ENCODE peak calls at places on chromosomes 13 and 19, in six cellular contexts. J is mesenchymal stem cell, O is neural progenitor cell, I is colonic mucosa, R is HepG2, P is HCT116. Z is an unnamed sample.

GRCh38 chr13:61684976-61685682 is 269.5 kb upstream of the PCDH20 start:
- DNase-seq in P (no peak), I (no peak), O (no peak), R (no peak), J (no peak), Z (no peak)

GRCh38 chr13:77143325-77143907 is 116.5 kb upstream of the FBXL3 start:
- DNase-seq in R (peak; percentile 58), I (no peak), J (peak; percentile 7), P (no peak), O (no peak), Z (peak; percentile 25)

GRCh38 chr13:59144700-59145099 is 1019.0 kb downstream of the DIAPH3 start:
- DNase-seq in J (no peak), O (no peak), I (no peak), R (no peak), P (no peak), Z (no peak)

GRCh38 chr19:56670961-56671612 is 470 bp downstream of the ZNF835 start:
- DNase-seq in P (no peak), J (no peak), O (no peak), R (no peak), I (no peak), Z (no peak)

GRCh38 chr19:12126707-12127106 is 13.4 kb downstream of the ZNF20 start:
- DNase-seq in I (peak; percentile 26), R (peak; percentile 24), J (no peak), P (no peak), O (peak; percentile 5), Z (peak; percentile 62)

GRCh38 chr13:23427342-23428182 is 5.9 kb downstream of the SACS start:
- DNase-seq in I (no peak), R (peak; percentile 5), O (no peak), P (no peak), J (peak; percentile 64), Z (peak; percentile 91)

GRCh38 chr19:38204096-38204495 is 19.9 kb downstream of the DPF1 start:
- DNase-seq in J (no peak), P (no peak), I (no peak), R (no peak), O (no peak), Z (no peak)

GRCh38 chr13:85659493-85659892 is 139.7 kb downstream of the SLITRK6 start:
- DNase-seq in I (no peak), R (no peak), P (no peak), O (no peak), J (no peak), Z (no peak)

GRCh38 chr13:97338571-97338970 is 95.4 kb upstream of the RAP2A start:
- DNase-seq in R (no peak), O (no peak), I (no peak), J (no peak), P (no peak), Z (no peak)

GRCh38 chr13:34034411-34034810 is 216.5 kb downstream of the RFC3 start:
- DNase-seq in R (no peak), I (no peak), O (no peak), J (no peak), P (no peak), Z (peak; percentile 40)

GRCh38 chr19:46195104-46195503 is 34.4 kb upstream of the IGFL1 start:
- DNase-seq in P (no peak), J (no peak), O (no peak), R (no peak), I (no peak), Z (no peak)

GRCh38 chr13:59681630-59682311 is 482.0 kb downstream of the DIAPH3 start:
- DNase-seq in O (no peak), R (no peak), J (no peak), P (no peak), I (no peak), Z (peak; percentile 8)

GRCh38 chr19:19956431-19957075 is 55.8 kb downstream of the ZNF93 start:
- DNase-seq in P (no peak), J (no peak), R (no peak), O (peak; percentile 87), I (no peak), Z (no peak)

GRCh38 chr13:40639226-40639681 is 27.2 kb downstream of the FOXO1 start:
- DNase-seq in I (no peak), J (peak; percentile 44), O (no peak), R (peak; percentile 14), P (no peak), Z (peak; percentile 53)

GRCh38 chr19:16951529-16951928 is 62.7 kb downstream of the F2RL3 start:
- DNase-seq in R (no peak), I (no peak), J (no peak), P (no peak), O (no peak), Z (no peak)

GRCh38 chr13:20378721-20379120 is 146.6 kb upstream of the GJB6 start:
- DNase-seq in P (no peak), O (no peak), I (no peak), J (no peak), R (no peak), Z (no peak)

GRCh38 chr13:58884810-58885209 is 1253.3 kb downstream of the PCDH17 start:
- DNase-seq in P (no peak), I (no peak), J (peak; percentile 3), O (peak; percentile 50), R (no peak), Z (no peak)

GRCh38 chr19:1465191-1466016 is 13.6 kb downstream of the C19orf25 start:
- DNase-seq in I (peak; percentile 63), O (peak; percentile 59), J (peak; percentile 63), R (no peak), P (no peak), Z (no peak)

DNA sequence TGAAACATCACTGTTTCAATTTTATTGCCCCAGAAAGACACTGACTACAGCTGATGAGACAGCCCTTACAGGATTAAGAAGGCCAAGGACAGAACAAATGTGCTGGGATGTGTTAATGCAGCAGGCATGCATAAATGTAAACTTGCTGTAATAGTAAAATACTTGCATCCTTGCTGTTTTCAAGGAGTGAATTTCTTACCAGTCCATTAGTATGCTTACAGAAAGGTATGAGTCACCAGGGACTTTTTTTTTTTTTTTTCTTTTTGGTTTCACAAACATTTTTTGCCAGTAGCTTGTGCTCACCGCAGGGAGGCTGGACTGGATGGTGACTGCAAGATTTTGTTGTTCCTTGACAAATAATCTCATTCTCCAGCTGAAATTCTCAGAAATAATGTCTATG is 55.1 kb downstream of the GPR180 start:
- DNase-seq in I (no peak), P (no peak), O (no peak), R (no peak), J (peak; percentile 98), Z (peak; percentile 93)
- H3K9ac ChIP-seq in I (no peak overlapping the region), P (no peak overlapping the region), O (no peak overlapping the region), R (no peak overlapping the region), J (no peak overlapping the region), Z (peak overlapping the region; percentile 38)

GRCh38 chr19:6275170-6275744 is 4.5 kb downstream of the MLLT1 start:
- DNase-seq in I (no peak), P (no peak), J (no peak), O (no peak), R (no peak), Z (no peak)

GRCh38 chr19:6273701-6274601 is 5.8 kb downstream of the MLLT1 start:
- DNase-seq in P (no peak), I (peak; percentile 60), J (peak; percentile 97), R (peak; percentile 89), O (no peak), Z (peak; percentile 99)

GRCh38 chr19:6274756-6275155 is 5.0 kb downstream of the MLLT1 start:
- DNase-seq in I (no peak), P (no peak), J (no peak), O (no peak), R (no peak), Z (peak; percentile 38)

GRCh38 chr19:6278051-6278450 is 1.7 kb downstream of the MLLT1 start:
- DNase-seq in R (no peak), I (no peak), J (no peak), P (no peak), O (no peak), Z (no peak)

DNA sequence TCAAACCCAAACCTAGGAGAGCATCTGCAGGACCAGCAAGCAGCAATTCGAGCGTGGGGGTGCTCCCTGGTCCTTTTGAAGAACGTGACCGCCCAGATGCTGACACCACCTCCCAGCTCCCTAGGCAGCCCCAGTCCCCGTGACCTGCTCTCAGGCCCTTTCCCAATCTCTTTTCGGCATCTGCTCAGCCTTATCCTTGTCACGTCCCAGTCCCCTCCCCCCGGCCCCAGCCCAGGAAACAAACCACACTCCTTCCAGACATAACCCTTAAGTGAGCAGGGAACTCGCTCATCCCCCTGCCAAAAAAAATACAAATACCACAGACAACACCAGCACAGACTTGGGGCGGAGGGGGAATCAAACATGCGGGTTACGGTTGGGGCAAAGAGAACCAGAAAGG is 3.3 kb downstream of the MLLT1 start:
- DNase-seq in J (peak; percentile 89), I (peak; percentile 53), P (no peak), R (no peak), O (no peak), Z (peak; percentile 85)
- H3K9ac ChIP-seq in J (peak overlapping the region; percentile 71), I (no peak overlapping the region), P (no peak overlapping the region), R (no peak overlapping the region), O (no peak overlapping the region), Z (peak overlapping the region; percentile 98)

DNA sequence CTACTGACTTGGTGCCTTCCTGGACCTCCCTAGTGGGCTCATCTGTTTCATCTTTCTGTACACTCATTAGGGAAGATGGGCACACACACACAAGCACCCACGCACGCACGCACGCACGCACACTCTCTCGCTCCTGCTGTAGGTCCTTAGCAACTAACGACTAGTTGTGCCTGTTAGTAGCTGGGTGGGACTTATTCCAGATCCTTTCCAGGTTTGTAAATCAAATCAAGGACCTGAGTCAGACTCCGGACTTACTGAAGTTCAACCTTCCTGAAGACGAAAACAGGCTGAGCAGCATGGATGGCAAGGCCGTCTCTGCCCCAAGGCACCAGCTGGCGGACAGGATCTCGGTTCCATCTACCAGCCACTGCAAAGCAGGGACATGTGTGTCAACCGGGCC is 76.2 kb downstream of the SLC15A1 start:
- DNase-seq in P (no peak), J (no peak), O (no peak), R (no peak), I (no peak), Z (no peak)
- H3K9ac ChIP-seq in P (no peak overlapping the region), J (no peak overlapping the region), O (no peak overlapping the region), R (no peak overlapping the region), I (no peak overlapping the region), Z (no peak overlapping the region)

GRCh38 chr19:35041548-35042055 is at the start of gene HPN:
- DNase-seq in J (no peak), O (peak; percentile 37), I (no peak), R (peak; percentile 77), P (no peak), Z (no peak)
- H3K9ac ChIP-seq in J (peak within 1 kb of the TSS; percentile 17), O (no peak within 1 kb of the TSS), I (peak within 1 kb of the TSS; percentile 63), R (peak within 1 kb of the TSS; percentile 85), P (no peak within 1 kb of the TSS), Z (no peak within 1 kb of the TSS)

GRCh38 chr19:49853852-49854849 is 3.2 kb downstream of the PTOV1 start:
- DNase-seq in I (peak; percentile 21), R (no peak), P (no peak), O (no peak), J (no peak), Z (no peak)
- H3K9ac ChIP-seq in I (no peak overlapping the region), R (peak overlapping the region; percentile 1), P (no peak overlapping the region), O (no peak overlapping the region), J (no peak overlapping the region), Z (no peak overlapping the region)

DNA sequence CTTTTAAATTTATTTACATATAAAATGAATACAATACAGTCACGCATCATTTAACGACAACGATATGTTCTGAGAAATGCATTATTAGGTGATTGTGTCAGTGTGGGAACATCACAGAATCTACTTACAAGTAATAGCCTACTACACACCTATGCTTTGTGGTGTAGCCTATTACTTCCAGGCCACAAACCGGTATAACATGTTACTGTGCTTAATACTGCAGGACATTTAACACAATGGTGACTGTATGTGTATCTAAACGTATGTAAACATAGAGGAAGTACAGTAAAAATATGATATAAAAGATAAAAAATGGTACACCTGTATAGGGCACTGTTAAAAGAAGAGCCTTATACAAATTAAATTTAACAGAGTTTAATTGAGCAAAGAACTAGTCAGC is 62.4 kb upstream of the KLHL1 start:
- DNase-seq in J (no peak), I (no peak), P (no peak), O (no peak), R (no peak), Z (no peak)
- H3K9ac ChIP-seq in J (no peak overlapping the region), I (no peak overlapping the region), P (no peak overlapping the region), O (no peak overlapping the region), R (no peak overlapping the region), Z (no peak overlapping the region)